ENCODE peak calls at places on chromosomes 4 and X, in five cellular contexts. M is heart right ventricle, T is testis, K is A673, N is mesendoderm. L is an unnamed sample.
A peak's percentile ranks its signal among the peaks of the same experiment; 100 is the strongest.

GRCh38 chrX:129843209-129843458 is 552 bp downstream of the ZDHHC9 start:
- DNase-seq in M (no peak), T (no peak), N (no peak), K (no peak), L (no peak)

GRCh38 chrX:96685205-96686099 is 810 bp downstream of the DIAPH2 start:
- DNase-seq in T (peak; percentile 53), M (peak; percentile 13), N (peak; percentile 40), K (peak; percentile 49), L (no peak)

GRCh38 chr4:37960098-37960497 is at the start of gene PTTG2:
- DNase-seq in N (no peak), M (no peak), T (no peak), K (no peak), L (no peak)

GRCh38 chrX:23953908-23954269 is 46.1 kb downstream of the CXorf58 start:
- DNase-seq in M (no peak), T (no peak), K (no peak), N (no peak), L (no peak)

GRCh38 chr4:117385531-117385930 is 300.2 kb upstream of the TRAM1L1 start:
- DNase-seq in M (no peak), N (no peak), T (no peak), K (no peak), L (no peak)

GRCh38 chr4:82710202-82710929 is 88.2 kb downstream of the SCD5 start:
- DNase-seq in N (peak; percentile 93), K (no peak), T (no peak), M (no peak), L (no peak)

GRCh38 chrX:48648299-48648698 is 35.3 kb upstream of the WAS start:
- DNase-seq in N (peak; percentile 37), T (peak; percentile 72), M (peak; percentile 25), K (peak; percentile 58), L (no peak)

GRCh38 chr4:24850669-24851068 is 55.3 kb downstream of the SOD3 start:
- DNase-seq in T (no peak), M (no peak), N (peak; percentile 16), K (no peak), L (no peak)

GRCh38 chrX:32894679-32895078 is 316.7 kb downstream of the DMD start:
- DNase-seq in N (no peak), T (no peak), M (no peak), K (no peak), L (no peak)

GRCh38 chr4:89253306-89253705 is 54.3 kb downstream of the GPRIN3 start:
- DNase-seq in T (no peak), N (no peak), K (no peak), M (no peak), L (no peak)

GRCh38 chr4:27861802-27862201 is 1001.2 kb downstream of the STIM2 start:
- DNase-seq in K (no peak), M (no peak), N (no peak), T (no peak), L (no peak)

GRCh38 chr4:83083925-83084475 is 30.5 kb downstream of the PLAC8 start:
- DNase-seq in K (no peak), T (no peak), N (peak; percentile 11), M (no peak), L (no peak)

GRCh38 chr4:86451560-86452322 is 91.9 kb upstream of the MAPK10 start:
- DNase-seq in K (no peak), N (peak; percentile 95), M (no peak), T (no peak), L (no peak)

GRCh38 chr4:95129708-95130343 is 372.1 kb downstream of the BMPR1B start:
- DNase-seq in T (no peak), N (peak; percentile 33), K (peak; percentile 92), M (peak; percentile 42), L (peak; percentile 90)

GRCh38 chr4:2932951-2933565 is 30.1 kb downstream of the NOP14 start:
- DNase-seq in K (no peak), M (no peak), T (no peak), N (no peak), L (no peak)

GRCh38 chr4:150140774-150141400 is 62.6 kb downstream of the DCLK2 start:
- DNase-seq in K (peak; percentile 55), N (no peak), M (no peak), T (no peak), L (no peak)

GRCh38 chrX:107675823-107676555 is 47.7 kb downstream of the PRPS1 start:
- DNase-seq in K (peak; percentile 55), T (no peak), M (no peak), N (no peak), L (no peak)

GRCh38 chr4:71338846-71339593 is at the start of gene SLC4A4:
- DNase-seq in K (peak; percentile 0), M (no peak), N (no peak), T (no peak), L (no peak)

GRCh38 chr4:44447563-44448504 is 775 bp downstream of the KCTD8 start:
- DNase-seq in T (peak; percentile 73), M (peak; percentile 10), N (peak; percentile 85), K (no peak), L (no peak)

GRCh38 chr4:2662598-2662997 is 93.5 kb downstream of the TNIP2 start:
- DNase-seq in M (no peak), T (no peak), K (no peak), N (no peak), L (no peak)

GRCh38 chrX:133698298-133698697 is 283.0 kb upstream of the GPC4 start:
- DNase-seq in K (peak; percentile 39), T (peak; percentile 13), N (peak; percentile 16), M (no peak), L (no peak)

GRCh38 chr4:55635760-55636621 is at the start of gene NMU:
- DNase-seq in M (peak; percentile 18), N (peak; percentile 60), T (peak; percentile 42), K (no peak), L (no peak)

GRCh38 chr4:41160010-41160789 is 54.1 kb downstream of the APBB2 start:
- DNase-seq in N (peak; percentile 77), T (no peak), K (no peak), M (no peak), L (peak; percentile 87)

GRCh38 chrX:53445977-53446376 is 11.8 kb upstream of the HSD17B10 start:
- DNase-seq in M (no peak), T (peak; percentile 37), K (peak; percentile 62), N (peak; percentile 66), L (no peak)

DNA sequence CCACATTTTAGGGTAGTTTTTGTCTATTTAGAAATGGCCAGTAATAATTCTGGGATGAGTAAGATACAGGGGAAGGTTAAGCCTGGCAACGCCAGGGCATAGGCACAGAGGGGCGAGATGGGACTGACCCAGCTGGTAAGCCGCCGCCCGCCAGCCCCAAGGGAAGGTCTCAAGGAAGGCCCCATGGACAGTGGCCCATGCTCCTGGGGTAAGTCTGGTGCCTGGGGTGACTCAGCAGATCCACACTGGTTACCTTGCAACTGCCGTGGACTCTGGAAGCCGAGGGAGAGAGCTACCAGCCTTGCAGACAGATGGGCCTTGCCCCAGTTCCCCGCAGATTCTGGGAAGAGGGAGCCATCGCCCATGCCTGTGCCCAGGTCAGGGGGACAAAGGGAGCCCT is 179.4 kb downstream of the AFAP1 start:
- DNase-seq in T (no peak), K (no peak), M (no peak), N (no peak), L (no peak)
- H3K36me3 ChIP-seq in T (no peaks in the 10 kb centered on the region), K (peaks cover 9% of the 10 kb centered on the region), M (no peaks in the 10 kb centered on the region), N (no peaks in the 10 kb centered on the region), L (peaks cover 13% of the 10 kb centered on the region)

DNA sequence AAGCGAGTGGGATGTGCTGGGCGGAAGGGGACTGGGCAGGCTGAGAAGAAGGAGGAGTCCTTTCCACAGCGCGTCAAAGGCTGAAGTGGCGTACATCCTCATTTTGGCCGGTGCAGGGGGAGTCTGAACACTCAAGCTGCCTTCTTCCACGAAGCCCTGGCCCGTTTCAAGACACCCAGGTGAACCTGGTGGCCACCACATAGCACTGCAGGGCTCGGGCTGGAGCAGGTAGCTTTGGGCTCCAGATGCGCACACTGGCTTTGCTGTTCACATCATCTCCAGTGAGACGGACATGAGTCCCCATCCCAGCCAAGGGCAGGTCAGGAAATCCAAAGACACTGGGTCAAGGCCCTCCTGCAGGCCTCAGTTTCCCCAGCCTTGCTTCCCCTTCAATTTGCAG is 30.3 kb downstream of the CCNQ start:
- DNase-seq in M (no peak), K (no peak), T (no peak), N (no peak), L (no peak)
- H3K4me1 ChIP-seq in M (no peaks in the 10 kb centered on the region), K (no peaks in the 10 kb centered on the region), T (no peaks in the 10 kb centered on the region), N (no peaks in the 10 kb centered on the region), L (no peaks in the 10 kb centered on the region)

GRCh38 chr4:4269856-4270255 is 20.1 kb downstream of the LYAR start:
- DNase-seq in K (no peak), N (no peak), T (no peak), M (no peak), L (peak; percentile 53)

GRCh38 chr4:4268753-4269152 is 20.7 kb upstream of the TMEM128 start:
- DNase-seq in N (no peak), T (no peak), M (no peak), K (no peak), L (no peak)

GRCh38 chr4:4271912-4272311 is 18.0 kb downstream of the LYAR start:
- DNase-seq in M (no peak), N (peak; percentile 39), T (peak; percentile 67), K (no peak), L (no peak)

GRCh38 chr4:4269326-4269725 is 20.6 kb downstream of the LYAR start:
- DNase-seq in K (no peak), N (no peak), T (no peak), M (no peak), L (no peak)

DNA sequence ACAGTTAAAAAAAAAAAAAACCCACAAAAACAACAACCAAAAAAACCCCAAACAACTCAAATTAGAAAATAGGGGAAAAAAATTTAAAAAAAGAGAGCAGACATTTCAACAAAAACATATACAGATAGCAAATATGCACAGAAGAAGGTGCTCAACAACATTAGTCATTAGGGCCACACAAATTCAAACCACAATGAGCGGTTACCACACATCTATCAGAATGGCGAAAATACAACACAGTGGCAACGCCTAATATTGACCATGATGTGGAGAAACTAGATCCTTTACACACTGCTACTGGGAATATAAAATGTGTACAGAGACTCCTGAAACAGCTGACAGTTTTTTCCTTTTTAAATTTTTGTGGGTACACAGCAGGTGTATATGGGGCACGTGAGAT is 19.4 kb downstream of the LYAR start:
- DNase-seq in K (no peak), M (no peak), N (no peak), T (no peak), L (no peak)
- H3K36me3 ChIP-seq in K (peaks cover 64% of the 10 kb centered on the region), M (peaks cover 5% of the 10 kb centered on the region), N (peaks cover 11% of the 10 kb centered on the region), T (no peaks in the 10 kb centered on the region), L (peaks cover 33% of the 10 kb centered on the region)

GRCh38 chr4:140115140-140115539 is 38.8 kb downstream of the MAML3 start:
- DNase-seq in K (no peak), N (no peak), T (no peak), M (no peak), L (no peak)
- H3K4me1 ChIP-seq in K (no peaks in the 10 kb centered on the region), N (peaks cover 3% of the 10 kb centered on the region), T (no peaks in the 10 kb centered on the region), M (no peaks in the 10 kb centered on the region), L (peaks cover 11% of the 10 kb centered on the region)

GRCh38 chr4:122212880-122213279 is 60.7 kb downstream of the BLTP1 start:
- DNase-seq in T (no peak), M (no peak), N (no peak), K (no peak), L (no peak)
- H3K36me3 ChIP-seq in T (no peaks in the 10 kb centered on the region), M (no peaks in the 10 kb centered on the region), N (no peaks in the 10 kb centered on the region), K (peaks cover 17% of the 10 kb centered on the region), L (no peaks in the 10 kb centered on the region)

GRCh38 chrX:8721536-8721935 is 10.4 kb downstream of the ANOS1 start:
- DNase-seq in M (no peak), K (no peak), T (no peak), N (peak; percentile 54), L (no peak)
- H3K4me1 ChIP-seq in M (no peaks in the 10 kb centered on the region), K (no peaks in the 10 kb centered on the region), T (no peaks in the 10 kb centered on the region), N (no peaks in the 10 kb centered on the region), L (no peaks in the 10 kb centered on the region)